ENCODE peak calls at places on chromosomes 7 and 10, in seven cellular contexts. N is GM23338, Y is hepatocyte, L is GM23248, B is HCT116, D is neural progenitor cell, A is SK-N-SH. F is an unnamed sample.

GRCh38 chr10:119441151-119441821 is 101.2 kb downstream of the RGS10 start:
- DNase-seq in N (no peak), Y (no peak), A (no peak), B (no peak), L (peak), D (no peak), F (no peak)

GRCh38 chr10:105785721-105786120 is 1144.6 kb downstream of the SORCS3 start:
- DNase-seq in L (no peak), Y (no peak), A (no peak), N (no peak), B (no peak), D (no peak), F (no peak)

GRCh38 chr10:126904807-126905686 is at the start of gene DOCK1:
- DNase-seq in L (peak), N (peak), B (peak), D (peak), A (peak), Y (peak), F (no peak)

GRCh38 chr7:73880755-73881328 is 19.9 kb downstream of the TMEM270 start:
- DNase-seq in A (peak), B (no peak), Y (no peak), D (no peak), L (peak), N (no peak), F (no peak)

GRCh38 chr7:16528520-16528919 is 1.9 kb downstream of the LRRC72 start:
- DNase-seq in L (peak), D (no peak), N (no peak), Y (no peak), A (no peak), B (no peak), F (no peak)

GRCh38 chr10:79123547-79123963 is 54.8 kb downstream of the ZMIZ1 start:
- DNase-seq in N (no peak), B (no peak), A (no peak), Y (no peak), L (no peak), D (no peak), F (no peak)

GRCh38 chr7:55971045-55971444 is 6.7 kb downstream of the NIPSNAP2 start:
- DNase-seq in L (no peak), A (no peak), D (no peak), B (no peak), N (no peak), Y (no peak), F (no peak)

GRCh38 chr10:33248638-33249037 is 85.8 kb downstream of the NRP1 start:
- DNase-seq in Y (no peak), B (no peak), D (no peak), L (peak), A (no peak), N (no peak), F (peak)

GRCh38 chr7:128895320-128895719 is 15.2 kb downstream of the KCP start:
- DNase-seq in A (no peak), D (no peak), N (no peak), Y (no peak), B (no peak), L (no peak), F (no peak)

GRCh38 chr7:66110861-66111260 is 3.8 kb upstream of the CRCP start:
- DNase-seq in L (peak), Y (no peak), D (no peak), A (no peak), N (peak), B (peak), F (no peak)

GRCh38 chr10:132167976-132168375 is 18.8 kb upstream of the DPYSL4 start:
- DNase-seq in B (no peak), L (no peak), Y (no peak), D (no peak), N (no peak), A (no peak), F (no peak)

GRCh38 chr7:14834888-14835287 is 67.7 kb downstream of the DGKB start:
- DNase-seq in A (no peak), B (no peak), Y (no peak), N (no peak), L (peak), D (no peak), F (no peak)

GRCh38 chr7:158812684-158813083 is 16.6 kb downstream of the ESYT2 start:
- DNase-seq in L (no peak), Y (no peak), B (no peak), N (no peak), A (no peak), D (no peak), F (no peak)

GRCh38 chr7:148398844-148399365 is 191.7 kb upstream of the C7orf33 start:
- DNase-seq in N (no peak), D (no peak), Y (no peak), A (no peak), B (no peak), L (no peak), F (no peak)

GRCh38 chr10:3781458-3782098 is 3.4 kb downstream of the KLF6 start:
- DNase-seq in N (no peak), D (no peak), A (no peak), Y (no peak), B (no peak), L (peak), F (peak)

GRCh38 chr7:103803631-103804030 is 185.8 kb downstream of the RELN start:
- DNase-seq in Y (no peak), L (no peak), B (no peak), A (no peak), D (no peak), N (no peak), F (no peak)

GRCh38 chr7:39510738-39511372 is 55.3 kb upstream of the YAE1 start:
- DNase-seq in N (no peak), D (no peak), A (no peak), B (no peak), Y (no peak), L (peak), F (no peak)

GRCh38 chr7:44486693-44487092 is 3.8 kb downstream of the NUDCD3 start:
- DNase-seq in Y (peak), D (no peak), B (no peak), L (peak), N (no peak), A (no peak), F (no peak)

GRCh38 chr7:46449743-46450142 is 528.7 kb upstream of the IGFBP3 start:
- DNase-seq in B (no peak), A (no peak), N (no peak), Y (no peak), L (peak), D (no peak), F (no peak)

GRCh38 chr10:58701398-58702135 is 188.9 kb downstream of the BICC1 start:
- DNase-seq in A (no peak), D (no peak), N (no peak), L (peak), Y (no peak), B (no peak), F (no peak)

GRCh38 chr7:36894190-36894589 is 169.9 kb upstream of the AOAH start:
- DNase-seq in N (no peak), A (no peak), D (no peak), B (no peak), L (no peak), Y (no peak), F (no peak)

GRCh38 chr7:13979671-13980438 is 9.6 kb downstream of the ETV1 start:
- DNase-seq in A (no peak), N (no peak), D (no peak), B (no peak), Y (no peak), L (peak), F (no peak)

GRCh38 chr10:117609095-117609821 is 66.7 kb downstream of the EMX2 start:
- DNase-seq in Y (peak), L (peak), A (no peak), B (no peak), D (no peak), N (no peak), F (no peak)

GRCh38 chr10:10892290-10892875 is 125.3 kb upstream of the CELF2 start:
- DNase-seq in N (no peak), B (no peak), D (no peak), A (no peak), Y (no peak), L (peak), F (no peak)

GRCh38 chr10:112639291-112639690 is 192.3 kb downstream of the VTI1A start:
- DNase-seq in B (no peak), Y (no peak), A (no peak), N (no peak), L (peak), D (no peak), F (no peak)

GRCh38 chr7:52447781-52448180 is 587.7 kb upstream of the POM121L12 start:
- DNase-seq in D (no peak), A (no peak), Y (no peak), B (no peak), N (no peak), L (no peak), F (no peak)

GRCh38 chr10:65742851-65743250 is 1183.0 kb upstream of the LRRTM3 start:
- DNase-seq in B (no peak), D (no peak), N (no peak), L (no peak), Y (no peak), A (no peak), F (no peak)

GRCh38 chr7:17302575-17303142 is 4.2 kb downstream of the AHR start:
- DNase-seq in N (peak), B (no peak), Y (peak), D (no peak), A (no peak), L (peak), F (no peak)

GRCh38 chr10:20089884-20090283 is 273.7 kb downstream of the PLXDC2 start:
- DNase-seq in A (no peak), Y (no peak), B (no peak), N (no peak), D (no peak), L (no peak), F (no peak)

GRCh38 chr10:67306588-67307205 is 380.9 kb downstream of the LRRTM3 start:
- DNase-seq in L (peak), A (peak), N (peak), Y (peak), D (peak), B (peak), F (peak)

GRCh38 chr7:128938524-128939074 is 872 bp downstream of the IRF5 start:
- DNase-seq in B (no peak), L (peak), Y (no peak), A (peak), N (peak), D (peak), F (no peak)

GRCh38 chr7:147894271-147894670 is 696.3 kb upstream of the C7orf33 start:
- DNase-seq in N (peak), A (peak), L (no peak), D (peak), B (no peak), Y (no peak), F (no peak)

GRCh38 chr10:22174442-22174841 is 43.4 kb downstream of the EBLN1 start:
- DNase-seq in Y (no peak), D (no peak), N (no peak), B (no peak), L (no peak), A (no peak), F (no peak)

GRCh38 chr10:127046975-127047877 is 142.0 kb downstream of the DOCK1 start:
- DNase-seq in Y (no peak), N (no peak), A (no peak), B (no peak), L (no peak), D (no peak), F (no peak)

GRCh38 chr10:133350950-133351329 is 3.8 kb downstream of the PRAP1 start:
- DNase-seq in B (no peak), L (no peak), Y (no peak), A (no peak), N (no peak), D (no peak), F (no peak)

GRCh38 chr7:27606270-27607209 is 56.1 kb downstream of the HIBADH start:
- DNase-seq in N (no peak), Y (peak), L (peak), B (no peak), D (no peak), A (no peak), F (no peak)

GRCh38 chr10:86251426-86251825 is 115.2 kb downstream of the GRID1 start:
- DNase-seq in L (no peak), A (peak), D (no peak), B (no peak), N (no peak), Y (no peak), F (no peak)

GRCh38 chr10:114189700-114190099 is 10.5 kb downstream of the TDRD1 start:
- DNase-seq in A (no peak), Y (no peak), L (no peak), B (no peak), D (no peak), N (no peak), F (no peak)

GRCh38 chr10:45418859-45419672 is 45.0 kb downstream of the ALOX5 start:
- DNase-seq in N (peak), Y (peak), D (peak), A (peak), L (peak), B (no peak), F (no peak)

DNA sequence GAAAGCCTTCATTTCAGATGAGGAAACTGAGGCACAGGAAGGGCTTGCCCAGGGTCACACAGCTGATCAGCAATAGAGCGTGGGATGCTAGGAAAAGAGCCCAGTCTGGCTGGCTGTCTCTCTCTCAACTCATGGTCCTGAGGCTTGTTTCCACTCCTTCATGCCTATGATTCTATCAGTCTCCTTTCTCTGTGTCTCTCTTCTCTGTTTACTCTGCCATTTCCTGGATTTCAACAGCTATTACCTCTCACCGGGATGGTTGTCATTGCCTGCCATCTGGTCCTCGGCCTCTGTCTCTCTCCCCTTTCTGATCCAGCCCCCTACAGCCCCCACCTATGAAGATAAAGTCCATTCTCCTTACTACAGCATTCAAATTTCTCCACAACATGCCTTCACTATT is 93.3 kb upstream of the AGBL3 start:
- DNase-seq in N (no peak), D (no peak), L (peak), B (no peak), A (peak), Y (no peak), F (no peak)
- H3K27ac ChIP-seq in N (no peak), D (no peak), L (peak), B (no peak), A (peak), Y (peak), F (no peak)

GRCh38 chr10:18687195-18687594 is 28.0 kb downstream of the ARL5B start:
- DNase-seq in Y (no peak), N (no peak), L (no peak), D (no peak), B (no peak), A (no peak), F (no peak)

GRCh38 chr10:18687706-18688105 is 28.5 kb downstream of the ARL5B start:
- DNase-seq in D (no peak), A (no peak), N (no peak), Y (no peak), B (no peak), L (no peak), F (no peak)

GRCh38 chr10:18690541-18690940 is 31.3 kb downstream of the ARL5B start:
- DNase-seq in D (no peak), N (no peak), L (no peak), Y (no peak), A (no peak), B (no peak), F (no peak)

GRCh38 chr10:18685555-18685954 is 26.3 kb downstream of the ARL5B start:
- DNase-seq in A (no peak), Y (no peak), N (no peak), L (no peak), D (no peak), B (no peak), F (no peak)

DNA sequence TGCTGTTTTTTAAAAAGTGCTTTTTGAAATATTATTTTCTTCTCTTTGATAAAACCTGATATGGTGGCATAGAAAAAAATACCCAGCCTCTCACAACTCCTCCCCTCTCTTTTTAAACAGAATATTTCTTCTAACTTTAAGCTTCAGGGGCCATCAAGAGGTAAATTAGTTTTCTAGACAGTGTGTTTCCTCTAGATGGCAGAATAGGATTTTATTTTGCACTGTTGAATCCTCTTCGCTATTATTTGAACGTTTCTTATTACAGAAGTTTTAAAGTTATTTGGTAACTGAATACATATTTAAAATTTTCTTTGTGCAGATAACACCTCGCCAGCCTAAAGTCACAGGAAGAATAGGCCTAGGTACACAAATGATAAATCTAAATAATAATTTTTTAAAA is 30.3 kb downstream of the ARL5B start:
- DNase-seq in D (peak), N (peak), B (no peak), A (peak), Y (peak), L (peak), F (no peak)
- TF ChIP-seq EZH2phosphoT487 in D (no peak), N (no peak), B (no peak), A (no peak), Y (no peak), L (no peak), F (no peak)

GRCh38 chr10:75228278-75228677 is 7.5 kb downstream of the COMTD1 start:
- DNase-seq in A (no peak), N (no peak), B (no peak), L (no peak), D (no peak), Y (no peak), F (no peak)

GRCh38 chr10:75226656-75227055 is 9.1 kb downstream of the COMTD1 start:
- DNase-seq in Y (no peak), L (no peak), N (peak), D (peak), A (no peak), B (no peak), F (no peak)

GRCh38 chr10:75226055-75226454 is 9.7 kb downstream of the COMTD1 start:
- DNase-seq in A (no peak), L (no peak), D (no peak), N (no peak), B (no peak), Y (no peak), F (no peak)

GRCh38 chr10:75220258-75220657 is 9.7 kb downstream of the VDAC2 start:
- DNase-seq in B (no peak), Y (no peak), A (no peak), D (no peak), L (no peak), N (no peak), F (no peak)

GRCh38 chr10:75223507-75223906 is 12.2 kb downstream of the COMTD1 start:
- DNase-seq in B (no peak), A (no peak), N (peak), Y (no peak), D (no peak), L (no peak), F (no peak)
- H3K27ac ChIP-seq in B (no peak), A (peak), N (peak), Y (peak), D (peak), L (peak), F (no peak)

GRCh38 chr7:87210506-87210905 is 9.0 kb downstream of the TMEM243 start:
- DNase-seq in B (no peak), Y (no peak), L (no peak), D (no peak), A (no peak), N (no peak), F (no peak)

GRCh38 chr7:87204933-87205332 is 14.6 kb downstream of the TMEM243 start:
- DNase-seq in A (no peak), N (no peak), Y (no peak), B (no peak), D (no peak), L (no peak), F (peak)

GRCh38 chr7:87209295-87209924 is 10.1 kb downstream of the TMEM243 start:
- DNase-seq in Y (no peak), L (no peak), D (no peak), B (no peak), A (no peak), N (no peak), F (no peak)

GRCh38 chr7:87202705-87203104 is 16.8 kb downstream of the TMEM243 start:
- DNase-seq in D (no peak), B (no peak), A (no peak), L (no peak), Y (no peak), N (no peak), F (no peak)

DNA sequence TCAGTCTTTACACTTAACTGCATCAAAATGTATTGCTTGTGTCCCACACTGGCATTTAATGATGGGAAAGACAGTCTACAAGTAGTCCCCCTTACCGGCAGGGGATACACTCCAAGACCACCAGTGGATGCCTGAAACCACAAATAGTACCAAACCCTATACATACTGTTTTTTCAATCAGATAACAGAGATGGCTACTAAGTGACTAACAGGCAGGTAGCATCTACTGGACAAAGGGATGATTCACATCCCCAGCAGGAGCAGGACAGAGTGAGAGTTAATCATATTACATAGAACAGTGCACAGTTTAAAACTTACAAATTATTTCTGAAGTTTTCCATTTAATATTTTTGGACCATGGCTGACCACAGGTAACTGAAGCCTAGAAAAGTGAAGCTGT is 13.2 kb downstream of the TMEM243 start:
- DNase-seq in N (no peak), A (no peak), L (peak), D (no peak), Y (no peak), B (no peak), F (no peak)
- TF ChIP-seq EZH2phosphoT487 in N (no peak), A (no peak), L (no peak), D (no peak), Y (no peak), B (no peak), F (no peak)

DNA sequence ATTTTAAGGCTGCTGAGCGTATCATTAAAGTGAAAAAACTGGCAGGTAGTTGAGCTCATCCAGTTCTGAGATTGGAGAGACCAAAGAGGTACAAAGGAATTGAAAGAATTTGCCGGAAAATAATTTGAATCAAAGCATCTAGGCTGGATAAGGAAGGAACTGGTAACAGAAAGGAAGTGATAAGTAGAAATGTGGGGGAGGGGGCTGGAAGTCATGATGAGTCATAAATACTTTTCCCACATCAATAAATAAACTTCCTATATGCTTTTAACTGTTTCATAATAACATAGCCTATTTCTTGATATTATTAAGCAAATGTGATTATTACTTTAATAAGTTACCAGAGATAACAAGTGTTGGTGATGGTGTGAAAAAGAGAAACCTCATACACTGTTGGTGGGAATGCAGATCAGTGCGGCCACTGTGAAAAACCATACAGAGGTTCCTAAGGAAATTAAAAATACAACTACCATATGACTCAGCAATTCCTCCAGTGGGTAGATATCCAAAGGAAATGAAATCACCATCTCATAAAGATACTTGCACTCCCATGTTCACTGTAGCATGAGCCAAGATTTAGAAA is 27.0 kb downstream of the ZNF438 start:
- DNase-seq in A (no peak), N (no peak), B (no peak), Y (no peak), D (no peak), L (peak), F (no peak)
- H3K27ac ChIP-seq in A (peak), N (no peak), B (no peak), Y (no peak), D (no peak), L (peak), F (no peak)

GRCh38 chr10:9149134-9149533 is 1094.6 kb downstream of the GATA3 start:
- DNase-seq in L (no peak), N (no peak), A (peak), Y (no peak), D (no peak), B (no peak), F (no peak)
- TF ChIP-seq EZH2phosphoT487 in L (no peak), N (no peak), A (no peak), Y (no peak), D (no peak), B (no peak), F (no peak)

F was measured in OCI-LY7.